ENCODE peak calls at places on chromosomes 6 and 20, in four cellular contexts. One of them, this sample, is unnamed.

GRCh38 chr6:157714153-157714490 is 108.9 kb upstream of the SNX9 start:
- DNase-seq in GM12878: no peak
- DNase-seq in A549: no peak
- DNase-seq in K562: no peak
- DNase-seq in this sample: no peak

GRCh38 chr20:24382330-24382729 is 87.1 kb upstream of the SYNDIG1 start:
- DNase-seq in GM12878: no peak
- DNase-seq in A549: no peak
- DNase-seq in K562: no peak
- DNase-seq in this sample: no peak

GRCh38 chr20:43318749-43319148 is 129.0 kb upstream of the PTPRT start:
- DNase-seq in GM12878: no peak
- DNase-seq in A549: no peak
- DNase-seq in K562: peak
- DNase-seq in this sample: no peak

GRCh38 chr6:37092851-37093727 is 76.9 kb upstream of the PIM1 start:
- DNase-seq in GM12878: no peak
- DNase-seq in A549: no peak
- DNase-seq in K562: no peak
- DNase-seq in this sample: no peak

GRCh38 chr20:36303020-36303595 is 3.0 kb upstream of the DLGAP4 start:
- DNase-seq in GM12878: no peak
- DNase-seq in A549: no peak
- DNase-seq in K562: no peak
- DNase-seq in this sample: no peak

GRCh38 chr6:62998022-62998421 is 213.2 kb upstream of the FKBP1C start:
- DNase-seq in GM12878: no peak
- DNase-seq in A549: no peak
- DNase-seq in K562: no peak
- DNase-seq in this sample: no peak

GRCh38 chr6:10794239-10794638 is 44.1 kb downstream of the MAK start:
- DNase-seq in GM12878: no peak
- DNase-seq in A549: no peak
- DNase-seq in K562: no peak
- DNase-seq in this sample: no peak

GRCh38 chr6:156867121-156867520 is 89.9 kb downstream of the ARID1B start:
- DNase-seq in GM12878: no peak
- DNase-seq in A549: no peak
- DNase-seq in K562: no peak
- DNase-seq in this sample: no peak

GRCh38 chr6:57216235-57217101 is 5.6 kb downstream of the RAB23 start:
- DNase-seq in GM12878: no peak
- DNase-seq in A549: no peak
- DNase-seq in K562: no peak
- DNase-seq in this sample: no peak

GRCh38 chr6:5078121-5078695 is 6.9 kb upstream of the PPP1R3G start:
- DNase-seq in GM12878: no peak
- DNase-seq in A549: no peak
- DNase-seq in K562: peak
- DNase-seq in this sample: no peak

GRCh38 chr6:5173862-5174643 is 86.7 kb downstream of the LYRM4 start:
- DNase-seq in GM12878: peak
- DNase-seq in A549: no peak
- DNase-seq in K562: no peak
- DNase-seq in this sample: no peak

GRCh38 chr6:72938104-72938503 is 287.2 kb downstream of the KHDC1L start:
- DNase-seq in GM12878: no peak
- DNase-seq in A549: no peak
- DNase-seq in K562: no peak
- DNase-seq in this sample: no peak

GRCh38 chr6:142167472-142167871 is 20.4 kb downstream of the VTA1 start:
- DNase-seq in GM12878: no peak
- DNase-seq in A549: no peak
- DNase-seq in K562: no peak
- DNase-seq in this sample: no peak

GRCh38 chr20:24027229-24027628 is 38.6 kb upstream of the GGTLC1 start:
- DNase-seq in GM12878: peak
- DNase-seq in A549: no peak
- DNase-seq in K562: no peak
- DNase-seq in this sample: no peak

GRCh38 chr6:15614277-15614676 is 48.6 kb downstream of the DTNBP1 start:
- DNase-seq in GM12878: no peak
- DNase-seq in A549: no peak
- DNase-seq in K562: no peak
- DNase-seq in this sample: no peak

GRCh38 chr6:72946766-72947165 is 278.5 kb downstream of the KHDC1L start:
- DNase-seq in GM12878: no peak
- DNase-seq in A549: no peak
- DNase-seq in K562: no peak
- DNase-seq in this sample: peak

GRCh38 chr20:11144114-11144513 is 470.3 kb upstream of the JAG1 start:
- DNase-seq in GM12878: no peak
- DNase-seq in A549: no peak
- DNase-seq in K562: no peak
- DNase-seq in this sample: no peak

GRCh38 chr6:11392778-11393507 is 144.6 kb upstream of the TMEM170B start:
- DNase-seq in GM12878: no peak
- DNase-seq in A549: peak
- DNase-seq in K562: no peak
- DNase-seq in this sample: peak

GRCh38 chr20:43751167-43752050 is 24.6 kb upstream of the GTSF1L start:
- DNase-seq in GM12878: peak
- DNase-seq in A549: no peak
- DNase-seq in K562: no peak
- DNase-seq in this sample: no peak

GRCh38 chr6:134357110-134357509 is 39.2 kb upstream of the SGK1 start:
- DNase-seq in GM12878: no peak
- DNase-seq in A549: no peak
- DNase-seq in K562: no peak
- DNase-seq in this sample: no peak

GRCh38 chr6:158854214-158855101 is 35.3 kb upstream of the EZR start:
- DNase-seq in GM12878: no peak
- DNase-seq in A549: no peak
- DNase-seq in K562: peak
- DNase-seq in this sample: peak

GRCh38 chr6:149306967-149307366 is 10.5 kb upstream of the TAB2 start:
- DNase-seq in GM12878: no peak
- DNase-seq in A549: no peak
- DNase-seq in K562: no peak
- DNase-seq in this sample: no peak

GRCh38 chr6:161429921-161430490 is 156.1 kb upstream of the AGPAT4 start:
- DNase-seq in GM12878: no peak
- DNase-seq in A549: no peak
- DNase-seq in K562: no peak
- DNase-seq in this sample: no peak

GRCh38 chr20:63968136-63968927 is 1.4 kb downstream of the ZNF512B start:
- DNase-seq in GM12878: no peak
- DNase-seq in A549: no peak
- DNase-seq in K562: no peak
- DNase-seq in this sample: no peak

GRCh38 chr6:47116616-47117015 is 74.5 kb upstream of the ADGRF1 start:
- DNase-seq in GM12878: no peak
- DNase-seq in A549: no peak
- DNase-seq in K562: no peak
- DNase-seq in this sample: no peak

GRCh38 chr6:2127484-2127911 is 117.9 kb downstream of the GMDS start:
- DNase-seq in GM12878: peak
- DNase-seq in A549: no peak
- DNase-seq in K562: no peak
- DNase-seq in this sample: no peak

GRCh38 chr6:139030539-139030938 is 2.0 kb downstream of the ABRACL start:
- DNase-seq in GM12878: peak
- DNase-seq in A549: no peak
- DNase-seq in K562: no peak
- DNase-seq in this sample: no peak

GRCh38 chr20:63101781-63102719 is 95.3 kb upstream of the BHLHE23 start:
- DNase-seq in GM12878: no peak
- DNase-seq in A549: no peak
- DNase-seq in K562: no peak
- DNase-seq in this sample: no peak

GRCh38 chr6:112202639-112203341 is 51.6 kb downstream of the LAMA4 start:
- DNase-seq in GM12878: peak
- DNase-seq in A549: no peak
- DNase-seq in K562: no peak
- DNase-seq in this sample: no peak
- TF ChIP-seq EP300 in GM12878: no peak
- TF ChIP-seq EP300 in A549: no peak
- TF ChIP-seq EP300 in K562: no peak
- TF ChIP-seq EP300 in this sample: no peak

DNA sequence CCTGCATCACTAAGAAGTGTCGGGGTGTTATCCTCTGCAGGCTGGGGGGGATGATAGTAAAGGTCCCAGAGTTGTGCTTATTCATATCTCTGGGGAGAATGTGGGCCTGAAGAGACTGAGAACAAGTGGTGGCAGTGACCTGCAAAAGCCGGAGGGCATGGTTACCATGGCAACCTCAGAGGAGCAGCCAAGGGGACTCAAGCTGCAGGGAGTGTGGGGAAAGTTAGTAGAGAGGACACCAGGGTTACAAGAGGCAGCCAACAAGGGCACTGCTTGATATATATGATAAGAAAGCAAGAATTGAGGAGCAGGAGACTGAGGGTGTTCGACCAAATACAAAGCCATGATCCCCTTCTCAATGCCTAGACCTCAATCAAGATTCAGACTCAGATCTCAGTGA is 46.1 kb downstream of the HLA-F start:
- DNase-seq in GM12878: no peak
- DNase-seq in A549: no peak
- DNase-seq in K562: no peak
- DNase-seq in this sample: no peak
- TF ChIP-seq HDAC2 in GM12878: no peak
- TF ChIP-seq HDAC2 in A549: no peak
- TF ChIP-seq HDAC2 in K562: no peak
- TF ChIP-seq HDAC2 in this sample: no peak

GRCh38 chr6:107523794-107524193 is 33.9 kb downstream of the SOBP start:
- DNase-seq in GM12878: no peak
- DNase-seq in A549: no peak
- DNase-seq in K562: no peak
- DNase-seq in this sample: no peak

GRCh38 chr6:107517274-107517673 is 27.4 kb downstream of the SOBP start:
- DNase-seq in GM12878: no peak
- DNase-seq in A549: no peak
- DNase-seq in K562: no peak
- DNase-seq in this sample: no peak

DNA sequence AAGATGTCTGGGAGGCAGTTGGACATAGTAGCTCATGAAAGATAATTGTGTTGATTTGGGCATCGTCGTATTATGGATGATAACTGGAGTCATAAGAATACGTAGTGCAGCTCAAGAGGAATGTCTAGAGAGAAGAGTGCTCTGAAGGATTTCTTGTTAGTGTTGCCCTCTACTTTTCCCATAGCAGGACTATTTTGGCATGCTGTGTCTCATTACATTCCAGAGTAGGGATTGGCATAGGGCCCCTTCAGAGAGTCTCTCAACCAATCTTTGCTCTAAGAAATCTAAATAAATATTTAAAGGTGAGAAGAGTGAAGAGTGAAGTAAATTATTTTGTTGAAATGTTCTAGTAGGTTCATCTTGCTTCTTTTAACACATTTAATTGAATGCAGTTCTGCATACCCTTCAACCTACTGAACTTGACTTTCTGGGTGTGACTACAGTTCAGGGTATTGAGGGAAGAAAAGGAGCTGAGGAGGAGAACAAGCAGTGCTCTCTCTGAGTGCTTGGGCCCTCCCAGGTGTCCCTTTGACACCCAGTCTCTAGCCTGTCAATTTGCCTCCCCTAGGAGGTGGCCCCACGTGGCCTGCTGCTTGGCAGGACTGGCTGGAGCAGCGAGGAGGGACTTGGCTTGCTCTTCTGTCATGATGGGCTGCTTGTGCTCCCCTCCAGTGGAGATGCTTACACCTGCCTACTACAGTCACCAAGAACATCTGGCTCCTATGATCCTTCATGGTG is 33.3 kb downstream of the SOBP start:
- DNase-seq in GM12878: no peak
- DNase-seq in A549: no peak
- DNase-seq in K562: no peak
- DNase-seq in this sample: no peak
- TF ChIP-seq ESRRA in GM12878: no peak
- TF ChIP-seq ESRRA in A549: no peak
- TF ChIP-seq ESRRA in K562: no peak
- TF ChIP-seq ESRRA in this sample: no peak

GRCh38 chr6:17869753-17870050 is 117.7 kb downstream of the KIF13A start:
- DNase-seq in GM12878: no peak
- DNase-seq in A549: no peak
- DNase-seq in K562: no peak
- DNase-seq in this sample: no peak

GRCh38 chr6:17866876-17867444 is 120.5 kb downstream of the KIF13A start:
- DNase-seq in GM12878: no peak
- DNase-seq in A549: no peak
- DNase-seq in K562: no peak
- DNase-seq in this sample: peak

GRCh38 chr6:17869010-17869752 is 118.3 kb downstream of the KIF13A start:
- DNase-seq in GM12878: no peak
- DNase-seq in A549: no peak
- DNase-seq in K562: no peak
- DNase-seq in this sample: no peak

GRCh38 chr6:17865798-17866725 is 121.4 kb downstream of the KIF13A start:
- DNase-seq in GM12878: no peak
- DNase-seq in A549: peak
- DNase-seq in K562: no peak
- DNase-seq in this sample: peak

DNA sequence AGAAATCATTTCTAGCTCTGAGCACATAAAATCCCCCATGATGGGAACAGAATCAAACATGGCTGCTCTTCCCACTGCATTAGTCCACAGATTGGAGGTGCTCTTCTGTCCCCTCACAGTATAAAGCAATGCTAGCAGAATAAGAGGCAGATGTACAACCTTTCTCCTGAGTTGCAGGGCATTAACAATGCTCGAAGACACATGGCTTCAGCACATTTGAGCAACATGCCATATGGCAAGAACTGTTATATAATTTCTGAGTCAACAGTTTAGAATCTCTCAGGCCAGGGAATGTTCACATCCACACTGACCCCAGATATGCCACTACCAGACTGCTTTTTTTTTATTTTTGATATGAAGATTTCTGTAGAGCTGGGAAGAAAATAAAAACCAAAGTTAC is 119.6 kb downstream of the KIF13A start:
- DNase-seq in GM12878: no peak
- DNase-seq in A549: no peak
- DNase-seq in K562: no peak
- DNase-seq in this sample: peak
- TF ChIP-seq EP300 in GM12878: no peak
- TF ChIP-seq EP300 in A549: no peak
- TF ChIP-seq EP300 in K562: no peak
- TF ChIP-seq EP300 in this sample: no peak